ENCODE peak calls at places on chromosome 11, in eight cellular contexts. E is neural crest cell, P is GM20000, R is epithelial cell of esophagus, V is transverse colon, Z is BJ, W is DND-41, G is right atrium auricular region. A is an unnamed sample.

GRCh38 chr11:45853616-45854219 is 6.4 kb downstream of the CRY2 start:
- DNase-seq in E (no peak), P (no peak), R (no peak), V (no peak), Z (no peak), W (no peak), G (peak; percentile 76), A (no peak)

GRCh38 chr11:116856423-116856822 is 19.0 kb upstream of the APOA1 start:
- DNase-seq in E (no peak), P (no peak), R (no peak), V (no peak), Z (no peak), W (no peak), G (no peak), A (no peak)

GRCh38 chr11:62439785-62440602 is 21.2 kb downstream of the SCGB1A1 start:
- DNase-seq in E (no peak), P (no peak), R (no peak), V (no peak), Z (no peak), W (no peak), G (peak; percentile 85), A (no peak)

GRCh38 chr11:58394195-58394594 is 12.5 kb downstream of the OR5B3 start:
- DNase-seq in E (no peak), P (no peak), R (peak; percentile 73), V (no peak), Z (peak; percentile 61), W (no peak), G (no peak), A (no peak)

GRCh38 chr11:57224537-57224936 is 12.5 kb downstream of the APLNR start:
- DNase-seq in E (no peak), P (no peak), R (peak; percentile 61), V (no peak), Z (no peak), W (no peak), G (no peak), A (no peak)

GRCh38 chr11:12827929-12828812 is 153.9 kb downstream of the TEAD1 start:
- DNase-seq in E (no peak), P (peak; percentile 24), R (peak; percentile 68), V (peak; percentile 57), Z (no peak), W (peak; percentile 46), G (no peak), A (no peak)

GRCh38 chr11:30772908-30773307 is 186.8 kb upstream of the MPPED2 start:
- DNase-seq in E (no peak), P (no peak), R (no peak), V (no peak), Z (no peak), W (no peak), G (no peak), A (no peak)

GRCh38 chr11:69156673-69157155 is 979 bp downstream of the SMIM38 start:
- DNase-seq in E (peak; percentile 34), P (no peak), R (peak; percentile 31), V (no peak), Z (no peak), W (no peak), G (no peak), A (no peak)

GRCh38 chr11:19493446-19493845 is 219.2 kb upstream of the NAV2 start:
- DNase-seq in E (no peak), P (no peak), R (no peak), V (no peak), Z (no peak), W (peak; percentile 13), G (no peak), A (no peak)

GRCh38 chr11:11577246-11577855 is 44.5 kb downstream of the GALNT18 start:
- DNase-seq in E (no peak), P (no peak), R (peak; percentile 49), V (no peak), Z (no peak), W (no peak), G (peak; percentile 55), A (peak; percentile 44)

GRCh38 chr11:18204220-18204619 is 31.6 kb downstream of the MRGPRX4 start:
- DNase-seq in E (no peak), P (no peak), R (no peak), V (no peak), Z (no peak), W (no peak), G (no peak), A (no peak)

GRCh38 chr11:116172156-116172555 is 600.6 kb downstream of the BUD13 start:
- DNase-seq in E (no peak), P (no peak), R (no peak), V (no peak), Z (no peak), W (no peak), G (peak; percentile 50), A (no peak)

GRCh38 chr11:12880327-12880726 is 128.8 kb upstream of the RASSF10 start:
- DNase-seq in E (no peak), P (no peak), R (no peak), V (no peak), Z (no peak), W (no peak), G (no peak), A (no peak)

GRCh38 chr11:121757480-121758125 is 304.8 kb upstream of the SORL1-AS1 start:
- DNase-seq in E (no peak), P (no peak), R (peak; percentile 70), V (no peak), Z (no peak), W (no peak), G (no peak), A (no peak)

GRCh38 chr11:31325162-31325561 is 44.4 kb downstream of the DCDC1 start:
- DNase-seq in E (no peak), P (no peak), R (peak; percentile 76), V (no peak), Z (peak; percentile 13), W (no peak), G (no peak), A (no peak)

GRCh38 chr11:67351275-67352005 is 1.9 kb downstream of the POLD4 start:
- DNase-seq in E (peak; percentile 44), P (peak; percentile 72), R (peak; percentile 90), V (peak; percentile 77), Z (no peak), W (peak; percentile 64), G (no peak), A (peak; percentile 46)

GRCh38 chr11:45925550-45925949 is 3.1 kb downstream of the LARGE2 start:
- DNase-seq in E (no peak), P (no peak), R (no peak), V (no peak), Z (no peak), W (no peak), G (no peak), A (no peak)

GRCh38 chr11:70483077-70483861 is 84.9 kb downstream of the CTTN start:
- DNase-seq in E (no peak), P (peak; percentile 67), R (peak; percentile 9), V (peak; percentile 28), Z (no peak), W (no peak), G (no peak), A (no peak)
- TF ChIP-seq CTCF in E (peak; percentile 36), P (peak; percentile 26), R (peak; percentile 14), V (no peak), Z (peak; percentile 43), W (peak; percentile 19), G (peak; percentile 67), A (no peak)

GRCh38 chr11:34416746-34417145 is 22.0 kb upstream of the CAT start:
- DNase-seq in E (no peak), P (no peak), R (no peak), V (no peak), Z (no peak), W (no peak), G (no peak), A (no peak)

GRCh38 chr11:34416088-34416487 is 22.6 kb upstream of the CAT start:
- DNase-seq in E (no peak), P (no peak), R (no peak), V (no peak), Z (no peak), W (no peak), G (no peak), A (no peak)

GRCh38 chr11:34419158-34419557 is 19.6 kb upstream of the CAT start:
- DNase-seq in E (no peak), P (no peak), R (no peak), V (no peak), Z (no peak), W (no peak), G (no peak), A (no peak)

GRCh38 chr11:34415538-34415937 is 23.2 kb upstream of the CAT start:
- DNase-seq in E (no peak), P (no peak), R (no peak), V (no peak), Z (no peak), W (no peak), G (no peak), A (no peak)

DNA sequence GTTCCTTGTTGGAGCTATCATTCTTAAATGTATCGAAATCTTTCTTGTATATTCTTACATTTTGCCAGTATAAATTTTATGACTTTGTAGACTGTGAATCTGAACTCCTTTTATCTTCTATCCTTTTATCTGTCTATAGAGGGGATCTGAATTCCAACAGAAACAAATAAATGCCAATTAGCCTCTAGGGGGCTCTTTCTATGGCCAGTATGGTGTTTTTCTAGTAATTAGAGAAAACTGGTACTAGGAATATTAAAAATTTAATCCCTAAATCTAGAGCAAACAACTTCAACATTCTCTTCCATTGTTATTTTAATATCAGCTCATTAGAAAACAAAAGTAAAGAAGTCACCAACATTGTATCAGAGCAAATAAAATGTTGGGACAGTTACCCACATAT is 21.5 kb upstream of the CAT start:
- DNase-seq in E (no peak), P (no peak), R (no peak), V (no peak), Z (no peak), W (no peak), G (no peak), A (no peak)
- TF ChIP-seq CTCF in E (no peak), P (peak; percentile 3), R (no peak), V (no peak), Z (no peak), W (no peak), G (no peak), A (no peak)

DNA sequence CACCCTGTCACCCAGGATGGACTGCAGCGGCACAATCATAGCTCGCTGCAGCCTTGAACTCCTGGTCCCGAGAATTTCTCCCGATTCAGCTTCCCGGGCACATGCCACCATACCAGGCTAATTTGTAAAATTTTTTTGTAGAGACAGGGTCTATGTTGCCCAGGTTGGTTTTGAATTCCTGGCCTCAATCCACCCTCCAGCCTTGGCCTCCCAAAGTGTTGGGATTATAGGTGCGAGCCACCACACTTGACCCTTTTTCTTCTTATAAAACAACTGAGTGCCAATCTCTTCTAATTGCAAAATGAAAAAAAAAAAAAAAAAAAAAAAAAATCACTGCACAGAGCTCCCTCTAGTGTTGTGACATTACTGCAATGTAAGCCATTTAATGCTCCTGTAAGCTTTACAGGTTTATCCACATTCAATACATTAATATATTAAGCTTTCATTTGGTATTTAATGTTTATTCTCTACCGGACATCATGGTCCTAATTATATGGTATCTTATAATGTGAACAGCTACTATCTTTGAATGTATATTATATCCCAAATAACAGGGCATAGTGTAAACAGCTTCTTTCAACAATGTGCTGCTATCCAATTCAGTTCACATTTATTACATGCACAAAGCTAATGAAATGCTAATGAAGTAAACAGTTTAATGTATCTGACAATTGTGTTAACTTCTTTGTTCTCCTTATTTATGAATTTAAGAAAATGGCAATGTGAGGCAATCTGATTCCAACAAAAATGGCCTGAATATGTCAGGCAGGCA is 44.6 kb downstream of the COPB1 start:
- DNase-seq in E (no peak), P (peak; percentile 19), R (peak; percentile 34), V (no peak), Z (no peak), W (peak; percentile 16), G (no peak), A (no peak)
- TF ChIP-seq CTCF in E (peak; percentile 77), P (no peak), R (peak; percentile 52), V (peak; percentile 60), Z (peak; percentile 59), W (peak; percentile 82), G (peak; percentile 66), A (peak; percentile 75)

GRCh38 chr11:128555606-128556005 is 31.8 kb downstream of the ETS1 start:
- DNase-seq in E (no peak), P (no peak), R (peak; percentile 29), V (no peak), Z (no peak), W (no peak), G (no peak), A (no peak)
- TF ChIP-seq CTCF in E (peak; percentile 32), P (no peak), R (peak; percentile 27), V (peak; percentile 15), Z (peak; percentile 46), W (peak; percentile 29), G (peak; percentile 56), A (no peak)